ENCODE peak calls at places on chromosome 4, in nine cellular contexts. One of them, this sample, is unnamed.

GRCh38 chr4:55826986-55827385 is 7.4 kb downstream of the EXOC1L start:
- DNase-seq in glutamatergic neuron: no peak
- DNase-seq in spleen: no peak
- DNase-seq in cerebellum: no peak
- DNase-seq in sciatic nerve: no peak
- DNase-seq in KBM-7: no peak
- DNase-seq in stimulated activated CD4-positive, alpha-beta T cell treated with anti-CD3 and anti-CD28 coated beads, Interleukin-2, amount 100 ng/mL, for 24 hours: no peak
- DNase-seq in GOT3: no peak
- DNase-seq in stromal cell of bone marrow: no peak
- DNase-seq in this sample: no peak

GRCh38 chr4:108644237-108644636 is 6.2 kb upstream of the OSTC start:
- DNase-seq in cerebellum: no peak
- DNase-seq in sciatic nerve: no peak
- DNase-seq in stromal cell of bone marrow: peak
- DNase-seq in stimulated activated CD4-positive, alpha-beta T cell treated with anti-CD3 and anti-CD28 coated beads, Interleukin-2, amount 100 ng/mL, for 24 hours: no peak
- DNase-seq in GOT3: no peak
- DNase-seq in spleen: no peak
- DNase-seq in glutamatergic neuron: no peak
- DNase-seq in KBM-7: no peak
- DNase-seq in this sample: no peak

GRCh38 chr4:54101190-54102041 is 1.5 kb downstream of the GSX2 start:
- DNase-seq in glutamatergic neuron: no peak
- DNase-seq in cerebellum: no peak
- DNase-seq in sciatic nerve: no peak
- DNase-seq in GOT3: no peak
- DNase-seq in KBM-7: peak
- DNase-seq in spleen: no peak
- DNase-seq in stromal cell of bone marrow: no peak
- DNase-seq in stimulated activated CD4-positive, alpha-beta T cell treated with anti-CD3 and anti-CD28 coated beads, Interleukin-2, amount 100 ng/mL, for 24 hours: no peak
- DNase-seq in this sample: no peak

GRCh38 chr4:163808091-163808490 is 313.6 kb downstream of the TMA16 start:
- DNase-seq in spleen: no peak
- DNase-seq in stimulated activated CD4-positive, alpha-beta T cell treated with anti-CD3 and anti-CD28 coated beads, Interleukin-2, amount 100 ng/mL, for 24 hours: no peak
- DNase-seq in GOT3: no peak
- DNase-seq in cerebellum: no peak
- DNase-seq in glutamatergic neuron: no peak
- DNase-seq in stromal cell of bone marrow: no peak
- DNase-seq in sciatic nerve: no peak
- DNase-seq in KBM-7: no peak
- DNase-seq in this sample: no peak

GRCh38 chr4:172393220-172393619 is 580.0 kb downstream of the GALNTL6 start:
- DNase-seq in GOT3: no peak
- DNase-seq in spleen: no peak
- DNase-seq in KBM-7: no peak
- DNase-seq in glutamatergic neuron: no peak
- DNase-seq in stimulated activated CD4-positive, alpha-beta T cell treated with anti-CD3 and anti-CD28 coated beads, Interleukin-2, amount 100 ng/mL, for 24 hours: no peak
- DNase-seq in cerebellum: no peak
- DNase-seq in stromal cell of bone marrow: no peak
- DNase-seq in sciatic nerve: no peak
- DNase-seq in this sample: no peak

GRCh38 chr4:98249831-98250230 is 11.4 kb upstream of the RAP1GDS1 start:
- DNase-seq in stimulated activated CD4-positive, alpha-beta T cell treated with anti-CD3 and anti-CD28 coated beads, Interleukin-2, amount 100 ng/mL, for 24 hours: no peak
- DNase-seq in sciatic nerve: no peak
- DNase-seq in stromal cell of bone marrow: no peak
- DNase-seq in glutamatergic neuron: no peak
- DNase-seq in spleen: no peak
- DNase-seq in cerebellum: no peak
- DNase-seq in GOT3: no peak
- DNase-seq in KBM-7: no peak
- DNase-seq in this sample: no peak

GRCh38 chr4:142696334-142697122 is 149.6 kb downstream of the INPP4B start:
- DNase-seq in KBM-7: peak
- DNase-seq in stromal cell of bone marrow: no peak
- DNase-seq in stimulated activated CD4-positive, alpha-beta T cell treated with anti-CD3 and anti-CD28 coated beads, Interleukin-2, amount 100 ng/mL, for 24 hours: no peak
- DNase-seq in sciatic nerve: no peak
- DNase-seq in glutamatergic neuron: no peak
- DNase-seq in spleen: no peak
- DNase-seq in GOT3: no peak
- DNase-seq in cerebellum: no peak
- DNase-seq in this sample: no peak

GRCh38 chr4:2079006-2079405 is 19.9 kb downstream of the NAT8L start:
- DNase-seq in glutamatergic neuron: no peak
- DNase-seq in KBM-7: no peak
- DNase-seq in stromal cell of bone marrow: no peak
- DNase-seq in stimulated activated CD4-positive, alpha-beta T cell treated with anti-CD3 and anti-CD28 coated beads, Interleukin-2, amount 100 ng/mL, for 24 hours: no peak
- DNase-seq in spleen: no peak
- DNase-seq in GOT3: no peak
- DNase-seq in cerebellum: no peak
- DNase-seq in sciatic nerve: peak
- DNase-seq in this sample: no peak

GRCh38 chr4:25169446-25169845 is 9.2 kb upstream of the SEPSECS start:
- DNase-seq in GOT3: no peak
- DNase-seq in sciatic nerve: no peak
- DNase-seq in stimulated activated CD4-positive, alpha-beta T cell treated with anti-CD3 and anti-CD28 coated beads, Interleukin-2, amount 100 ng/mL, for 24 hours: no peak
- DNase-seq in KBM-7: no peak
- DNase-seq in cerebellum: no peak
- DNase-seq in glutamatergic neuron: no peak
- DNase-seq in spleen: no peak
- DNase-seq in stromal cell of bone marrow: no peak
- DNase-seq in this sample: no peak

GRCh38 chr4:8021796-8022195 is 82.1 kb upstream of the AFAP1 start:
- DNase-seq in stromal cell of bone marrow: no peak
- DNase-seq in KBM-7: no peak
- DNase-seq in glutamatergic neuron: no peak
- DNase-seq in cerebellum: no peak
- DNase-seq in sciatic nerve: no peak
- DNase-seq in GOT3: no peak
- DNase-seq in stimulated activated CD4-positive, alpha-beta T cell treated with anti-CD3 and anti-CD28 coated beads, Interleukin-2, amount 100 ng/mL, for 24 hours: no peak
- DNase-seq in spleen: no peak
- DNase-seq in this sample: no peak

GRCh38 chr4:124092101-124093057 is 620.2 kb downstream of the ANKRD50 start:
- DNase-seq in stromal cell of bone marrow: peak
- DNase-seq in GOT3: no peak
- DNase-seq in glutamatergic neuron: no peak
- DNase-seq in KBM-7: no peak
- DNase-seq in cerebellum: no peak
- DNase-seq in stimulated activated CD4-positive, alpha-beta T cell treated with anti-CD3 and anti-CD28 coated beads, Interleukin-2, amount 100 ng/mL, for 24 hours: no peak
- DNase-seq in spleen: no peak
- DNase-seq in sciatic nerve: no peak
- DNase-seq in this sample: no peak

GRCh38 chr4:173139561-173139960 is 29.1 kb upstream of the GALNT7 start:
- DNase-seq in cerebellum: no peak
- DNase-seq in glutamatergic neuron: no peak
- DNase-seq in sciatic nerve: no peak
- DNase-seq in stromal cell of bone marrow: no peak
- DNase-seq in KBM-7: no peak
- DNase-seq in stimulated activated CD4-positive, alpha-beta T cell treated with anti-CD3 and anti-CD28 coated beads, Interleukin-2, amount 100 ng/mL, for 24 hours: no peak
- DNase-seq in GOT3: no peak
- DNase-seq in spleen: no peak
- DNase-seq in this sample: no peak

GRCh38 chr4:185624248-185624568 is 88.9 kb upstream of the PDLIM3 start:
- DNase-seq in sciatic nerve: no peak
- DNase-seq in stromal cell of bone marrow: no peak
- DNase-seq in spleen: no peak
- DNase-seq in stimulated activated CD4-positive, alpha-beta T cell treated with anti-CD3 and anti-CD28 coated beads, Interleukin-2, amount 100 ng/mL, for 24 hours: no peak
- DNase-seq in cerebellum: no peak
- DNase-seq in KBM-7: no peak
- DNase-seq in glutamatergic neuron: peak
- DNase-seq in GOT3: no peak
- DNase-seq in this sample: no peak

GRCh38 chr4:177728361-177729152 is 286.3 kb upstream of the AGA start:
- DNase-seq in KBM-7: no peak
- DNase-seq in stromal cell of bone marrow: no peak
- DNase-seq in glutamatergic neuron: no peak
- DNase-seq in stimulated activated CD4-positive, alpha-beta T cell treated with anti-CD3 and anti-CD28 coated beads, Interleukin-2, amount 100 ng/mL, for 24 hours: no peak
- DNase-seq in GOT3: no peak
- DNase-seq in cerebellum: no peak
- DNase-seq in spleen: no peak
- DNase-seq in sciatic nerve: no peak
- DNase-seq in this sample: no peak

GRCh38 chr4:184930026-184930425 is 88.3 kb upstream of the HELT start:
- DNase-seq in glutamatergic neuron: no peak
- DNase-seq in sciatic nerve: no peak
- DNase-seq in cerebellum: no peak
- DNase-seq in stimulated activated CD4-positive, alpha-beta T cell treated with anti-CD3 and anti-CD28 coated beads, Interleukin-2, amount 100 ng/mL, for 24 hours: no peak
- DNase-seq in KBM-7: no peak
- DNase-seq in spleen: no peak
- DNase-seq in stromal cell of bone marrow: no peak
- DNase-seq in GOT3: no peak
- DNase-seq in this sample: no peak

GRCh38 chr4:157141976-157142375 is 66.0 kb downstream of the GLRB start:
- DNase-seq in stimulated activated CD4-positive, alpha-beta T cell treated with anti-CD3 and anti-CD28 coated beads, Interleukin-2, amount 100 ng/mL, for 24 hours: no peak
- DNase-seq in glutamatergic neuron: no peak
- DNase-seq in spleen: no peak
- DNase-seq in sciatic nerve: no peak
- DNase-seq in stromal cell of bone marrow: no peak
- DNase-seq in KBM-7: no peak
- DNase-seq in GOT3: no peak
- DNase-seq in cerebellum: no peak
- DNase-seq in this sample: no peak

GRCh38 chr4:94621491-94622080 is 136.2 kb upstream of the BMPR1B start:
- DNase-seq in KBM-7: peak
- DNase-seq in cerebellum: peak
- DNase-seq in glutamatergic neuron: no peak
- DNase-seq in stromal cell of bone marrow: no peak
- DNase-seq in sciatic nerve: no peak
- DNase-seq in stimulated activated CD4-positive, alpha-beta T cell treated with anti-CD3 and anti-CD28 coated beads, Interleukin-2, amount 100 ng/mL, for 24 hours: no peak
- DNase-seq in spleen: no peak
- DNase-seq in GOT3: no peak
- DNase-seq in this sample: no peak

GRCh38 chr4:13547563-13548041 is 3.3 kb upstream of the NKX3-2 start:
- DNase-seq in sciatic nerve: no peak
- DNase-seq in stimulated activated CD4-positive, alpha-beta T cell treated with anti-CD3 and anti-CD28 coated beads, Interleukin-2, amount 100 ng/mL, for 24 hours: peak
- DNase-seq in glutamatergic neuron: no peak
- DNase-seq in KBM-7: peak
- DNase-seq in cerebellum: no peak
- DNase-seq in stromal cell of bone marrow: no peak
- DNase-seq in spleen: peak
- DNase-seq in GOT3: no peak
- DNase-seq in this sample: no peak

GRCh38 chr4:174265917-174266316 is 17.6 kb downstream of the FBXO8 start:
- DNase-seq in GOT3: no peak
- DNase-seq in spleen: no peak
- DNase-seq in stromal cell of bone marrow: no peak
- DNase-seq in glutamatergic neuron: no peak
- DNase-seq in KBM-7: no peak
- DNase-seq in stimulated activated CD4-positive, alpha-beta T cell treated with anti-CD3 and anti-CD28 coated beads, Interleukin-2, amount 100 ng/mL, for 24 hours: no peak
- DNase-seq in sciatic nerve: no peak
- DNase-seq in cerebellum: no peak
- DNase-seq in this sample: no peak

GRCh38 chr4:41213563-41214157 is 682 bp downstream of the APBB2 start:
- DNase-seq in stimulated activated CD4-positive, alpha-beta T cell treated with anti-CD3 and anti-CD28 coated beads, Interleukin-2, amount 100 ng/mL, for 24 hours: peak
- DNase-seq in sciatic nerve: peak
- DNase-seq in spleen: peak
- DNase-seq in glutamatergic neuron: peak
- DNase-seq in GOT3: no peak
- DNase-seq in cerebellum: peak
- DNase-seq in stromal cell of bone marrow: no peak
- DNase-seq in KBM-7: no peak
- DNase-seq in this sample: peak

GRCh38 chr4:139278956-139279722 is 886 bp downstream of the MGARP start:
- DNase-seq in sciatic nerve: no peak
- DNase-seq in stromal cell of bone marrow: no peak
- DNase-seq in KBM-7: no peak
- DNase-seq in GOT3: no peak
- DNase-seq in spleen: peak
- DNase-seq in glutamatergic neuron: peak
- DNase-seq in cerebellum: peak
- DNase-seq in stimulated activated CD4-positive, alpha-beta T cell treated with anti-CD3 and anti-CD28 coated beads, Interleukin-2, amount 100 ng/mL, for 24 hours: peak
- DNase-seq in this sample: no peak

GRCh38 chr4:40986375-40986774 is 228.0 kb downstream of the APBB2 start:
- DNase-seq in stromal cell of bone marrow: no peak
- DNase-seq in cerebellum: no peak
- DNase-seq in KBM-7: no peak
- DNase-seq in glutamatergic neuron: no peak
- DNase-seq in GOT3: no peak
- DNase-seq in stimulated activated CD4-positive, alpha-beta T cell treated with anti-CD3 and anti-CD28 coated beads, Interleukin-2, amount 100 ng/mL, for 24 hours: no peak
- DNase-seq in spleen: no peak
- DNase-seq in sciatic nerve: no peak
- DNase-seq in this sample: peak

GRCh38 chr4:30770049-30770549 is 49.9 kb downstream of the PCDH7 start:
- DNase-seq in stimulated activated CD4-positive, alpha-beta T cell treated with anti-CD3 and anti-CD28 coated beads, Interleukin-2, amount 100 ng/mL, for 24 hours: no peak
- DNase-seq in cerebellum: no peak
- DNase-seq in spleen: no peak
- DNase-seq in glutamatergic neuron: no peak
- DNase-seq in KBM-7: no peak
- DNase-seq in GOT3: no peak
- DNase-seq in sciatic nerve: no peak
- DNase-seq in stromal cell of bone marrow: peak
- DNase-seq in this sample: no peak

GRCh38 chr4:78691971-78692814 is 84.0 kb upstream of the BMP2K start:
- DNase-seq in spleen: no peak
- DNase-seq in KBM-7: peak
- DNase-seq in sciatic nerve: no peak
- DNase-seq in stromal cell of bone marrow: no peak
- DNase-seq in glutamatergic neuron: no peak
- DNase-seq in cerebellum: no peak
- DNase-seq in stimulated activated CD4-positive, alpha-beta T cell treated with anti-CD3 and anti-CD28 coated beads, Interleukin-2, amount 100 ng/mL, for 24 hours: no peak
- DNase-seq in GOT3: no peak
- DNase-seq in this sample: no peak

GRCh38 chr4:76309939-76310549 is 3.5 kb downstream of the STBD1 start:
- DNase-seq in spleen: no peak
- DNase-seq in GOT3: no peak
- DNase-seq in stromal cell of bone marrow: no peak
- DNase-seq in glutamatergic neuron: no peak
- DNase-seq in sciatic nerve: no peak
- DNase-seq in KBM-7: no peak
- DNase-seq in stimulated activated CD4-positive, alpha-beta T cell treated with anti-CD3 and anti-CD28 coated beads, Interleukin-2, amount 100 ng/mL, for 24 hours: no peak
- DNase-seq in cerebellum: no peak
- DNase-seq in this sample: no peak

GRCh38 chr4:48906283-48907173 is at the start of gene OCIAD2:
- DNase-seq in spleen: peak
- DNase-seq in stimulated activated CD4-positive, alpha-beta T cell treated with anti-CD3 and anti-CD28 coated beads, Interleukin-2, amount 100 ng/mL, for 24 hours: peak
- DNase-seq in glutamatergic neuron: peak
- DNase-seq in KBM-7: peak
- DNase-seq in GOT3: no peak
- DNase-seq in sciatic nerve: peak
- DNase-seq in stromal cell of bone marrow: no peak
- DNase-seq in cerebellum: peak
- DNase-seq in this sample: peak

GRCh38 chr4:78222575-78223186 is 165.6 kb downstream of the FRAS1 start:
- DNase-seq in stromal cell of bone marrow: no peak
- DNase-seq in glutamatergic neuron: no peak
- DNase-seq in cerebellum: no peak
- DNase-seq in GOT3: no peak
- DNase-seq in spleen: no peak
- DNase-seq in sciatic nerve: no peak
- DNase-seq in KBM-7: no peak
- DNase-seq in stimulated activated CD4-positive, alpha-beta T cell treated with anti-CD3 and anti-CD28 coated beads, Interleukin-2, amount 100 ng/mL, for 24 hours: no peak
- DNase-seq in this sample: no peak

GRCh38 chr4:115119804-115120352 is 6.5 kb upstream of the NDST4 start:
- DNase-seq in stromal cell of bone marrow: no peak
- DNase-seq in cerebellum: no peak
- DNase-seq in spleen: no peak
- DNase-seq in GOT3: no peak
- DNase-seq in KBM-7: no peak
- DNase-seq in sciatic nerve: no peak
- DNase-seq in stimulated activated CD4-positive, alpha-beta T cell treated with anti-CD3 and anti-CD28 coated beads, Interleukin-2, amount 100 ng/mL, for 24 hours: no peak
- DNase-seq in glutamatergic neuron: no peak
- DNase-seq in this sample: no peak

GRCh38 chr4:188439641-188440311 is 300.5 kb downstream of the TRIML1 start:
- DNase-seq in sciatic nerve: no peak
- DNase-seq in stromal cell of bone marrow: peak
- DNase-seq in glutamatergic neuron: no peak
- DNase-seq in cerebellum: no peak
- DNase-seq in stimulated activated CD4-positive, alpha-beta T cell treated with anti-CD3 and anti-CD28 coated beads, Interleukin-2, amount 100 ng/mL, for 24 hours: no peak
- DNase-seq in GOT3: no peak
- DNase-seq in spleen: no peak
- DNase-seq in KBM-7: no peak
- DNase-seq in this sample: peak

GRCh38 chr4:122603156-122603574 is 17.7 kb downstream of the IL21 start:
- DNase-seq in stromal cell of bone marrow: no peak
- DNase-seq in glutamatergic neuron: no peak
- DNase-seq in KBM-7: no peak
- DNase-seq in spleen: no peak
- DNase-seq in GOT3: no peak
- DNase-seq in sciatic nerve: no peak
- DNase-seq in cerebellum: no peak
- DNase-seq in stimulated activated CD4-positive, alpha-beta T cell treated with anti-CD3 and anti-CD28 coated beads, Interleukin-2, amount 100 ng/mL, for 24 hours: no peak
- DNase-seq in this sample: no peak

GRCh38 chr4:159178147-159178541 is 75.3 kb downstream of the RAPGEF2 start:
- DNase-seq in stromal cell of bone marrow: no peak
- DNase-seq in spleen: no peak
- DNase-seq in GOT3: no peak
- DNase-seq in stimulated activated CD4-positive, alpha-beta T cell treated with anti-CD3 and anti-CD28 coated beads, Interleukin-2, amount 100 ng/mL, for 24 hours: no peak
- DNase-seq in glutamatergic neuron: no peak
- DNase-seq in sciatic nerve: no peak
- DNase-seq in cerebellum: no peak
- DNase-seq in KBM-7: no peak
- DNase-seq in this sample: no peak